ENCODE peak calls at places on chromosome 9, in ten cellular contexts. B is uterus, C is astrocyte, I is tibial artery, Q is AG04450, Z is IMR-90, E is stomach, G is left ventricle myocardium inferior, S is endothelial cell of umbilical vein, O is kidney. L is an unnamed sample.

GRCh38 chr9:85900504-85901201 is 40.3 kb upstream of the NAA35 start:
- DNase-seq in B (no peak), C (peak; percentile 4), I (no peak), Q (peak; percentile 1), Z (peak; percentile 36), E (no peak), G (no peak), S (peak; percentile 54), O (no peak), L (peak; percentile 26)

GRCh38 chr9:133717113-133718031 is 20.8 kb downstream of the SARDH start:
- DNase-seq in B (no peak), C (no peak), I (peak; percentile 59), Q (no peak), Z (no peak), E (no peak), G (no peak), S (no peak), O (peak; percentile 59), L (no peak)

GRCh38 chr9:90900130-90900529 is 98.5 kb downstream of the SYK start:
- DNase-seq in B (no peak), C (no peak), I (no peak), Q (no peak), Z (peak; percentile 18), E (no peak), G (peak; percentile 52), S (no peak), O (no peak), L (no peak)

GRCh38 chr9:87259543-87259942 is 238.1 kb upstream of the DAPK1 start:
- DNase-seq in B (no peak), C (no peak), I (no peak), Q (no peak), Z (no peak), E (no peak), G (no peak), S (no peak), O (no peak), L (no peak)

GRCh38 chr9:35499029-35499700 is 9.3 kb downstream of the RUSC2 start:
- DNase-seq in B (no peak), C (no peak), I (no peak), Q (no peak), Z (no peak), E (no peak), G (no peak), S (peak; percentile 39), O (no peak), L (no peak)

GRCh38 chr9:34572092-34572491 is 17.4 kb downstream of the CNTFR start:
- DNase-seq in B (no peak), C (no peak), I (no peak), Q (no peak), Z (no peak), E (no peak), G (no peak), S (no peak), O (no peak), L (no peak)

GRCh38 chr9:70133253-70134208 is 89.9 kb downstream of the MAMDC2 start:
- DNase-seq in B (no peak), C (peak; percentile 18), I (no peak), Q (no peak), Z (no peak), E (no peak), G (no peak), S (no peak), O (no peak), L (no peak)

GRCh38 chr9:83955985-83956287 is 24.1 kb downstream of the HNRNPK start:
- DNase-seq in B (no peak), C (no peak), I (no peak), Q (no peak), Z (no peak), E (no peak), G (peak; percentile 46), S (no peak), O (no peak), L (no peak)

GRCh38 chr9:126628146-126628545 is 14.4 kb downstream of the LMX1B start:
- DNase-seq in B (no peak), C (no peak), I (no peak), Q (no peak), Z (no peak), E (no peak), G (no peak), S (no peak), O (no peak), L (no peak)

GRCh38 chr9:75358837-75359236 is 270.5 kb downstream of the OSTF1 start:
- DNase-seq in B (no peak), C (no peak), I (no peak), Q (no peak), Z (no peak), E (no peak), G (no peak), S (no peak), O (no peak), L (no peak)

GRCh38 chr9:35806101-35806500 is 6.0 kb downstream of the SPAG8 start:
- DNase-seq in B (no peak), C (no peak), I (no peak), Q (no peak), Z (no peak), E (no peak), G (no peak), S (no peak), O (no peak), L (no peak)

GRCh38 chr9:87109851-87110250 is 162.5 kb upstream of the GAS1 start:
- DNase-seq in B (no peak), C (peak; percentile 28), I (no peak), Q (no peak), Z (peak; percentile 72), E (no peak), G (no peak), S (no peak), O (no peak), L (no peak)

GRCh38 chr9:133708770-133709611 is 29.2 kb downstream of the SARDH start:
- DNase-seq in B (no peak), C (no peak), I (peak; percentile 54), Q (no peak), Z (no peak), E (no peak), G (no peak), S (no peak), O (peak; percentile 65), L (no peak)

GRCh38 chr9:113580041-113580953 is 116.8 kb downstream of the RGS3 start:
- DNase-seq in B (peak; percentile 34), C (no peak), I (peak; percentile 97), Q (no peak), Z (peak; percentile 35), E (peak; percentile 93), G (peak; percentile 80), S (peak; percentile 70), O (peak; percentile 95), L (peak; percentile 86)

GRCh38 chr9:95316794-95317118 is 753 bp downstream of the FANCC start:
- DNase-seq in B (peak; percentile 37), C (peak; percentile 51), I (peak; percentile 70), Q (no peak), Z (peak; percentile 50), E (peak; percentile 66), G (peak; percentile 67), S (peak; percentile 58), O (peak; percentile 87), L (peak; percentile 96)

DNA sequence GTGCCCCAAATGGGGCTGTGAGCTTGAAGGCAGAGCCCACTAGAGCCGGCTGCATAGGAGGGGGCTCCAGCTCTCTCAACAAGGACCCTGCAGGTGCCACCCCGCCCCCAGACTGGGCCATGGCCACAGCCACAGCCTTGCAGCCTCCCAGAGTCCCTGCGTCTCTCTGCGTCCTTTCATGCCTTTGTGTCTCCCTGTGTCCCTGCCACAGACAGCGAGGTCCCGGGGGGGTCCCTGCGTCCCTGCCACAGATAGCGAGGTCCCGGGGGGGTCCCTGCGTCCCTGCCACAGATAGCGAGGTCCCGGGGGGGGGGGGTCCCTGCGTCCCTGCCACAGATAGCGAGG is 6.3 kb downstream of the NOXA1 start:
- DNase-seq in B (no peak), C (no peak), I (no peak), Q (no peak), Z (no peak), E (no peak), G (no peak), S (no peak), O (peak; percentile 68), L (no peak)
- H3K27ac ChIP-seq in B (no peak overlapping the region), C (no peak overlapping the region), I (no peak overlapping the region), Q (no peak overlapping the region), Z (no peak overlapping the region), E (no peak overlapping the region), G (no peak overlapping the region), S (no peak overlapping the region), O (no peak overlapping the region), L (no peak overlapping the region)

GRCh38 chr9:98215821-98216220 is 23.4 kb upstream of the CORO2A start:
- DNase-seq in B (no peak), C (no peak), I (no peak), Q (no peak), Z (no peak), E (no peak), G (no peak), S (peak; percentile 12), O (peak; percentile 43), L (no peak)
- TF ChIP-seq CTCF in B (no peak), C (peak; percentile 26), I (no peak), Q (peak; percentile 48), Z (peak; percentile 32), E (no peak), G (peak; percentile 43), S (peak; percentile 44), O (no peak), L (no peak)

DNA sequence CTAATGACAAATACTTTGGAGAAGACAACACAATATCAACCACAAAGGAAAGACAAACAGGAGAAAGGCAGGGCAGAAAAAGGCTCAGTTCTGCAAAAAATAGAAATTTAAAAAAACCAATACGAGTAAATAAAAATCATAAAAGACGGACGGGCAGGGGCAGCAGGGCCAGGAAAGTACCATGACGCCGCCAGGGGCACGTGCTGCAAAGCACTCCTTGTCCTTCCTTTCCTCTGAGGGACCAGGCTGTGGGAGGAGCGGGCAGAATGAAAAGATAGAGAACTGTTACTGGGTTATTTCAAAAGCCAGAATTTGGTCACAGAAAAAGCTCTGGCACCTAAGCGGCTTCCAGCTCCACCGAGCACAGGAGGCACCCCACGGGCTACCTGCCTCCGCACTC is 53.9 kb downstream of the HABP4 start:
- DNase-seq in B (no peak), C (no peak), I (peak; percentile 28), Q (no peak), Z (no peak), E (no peak), G (no peak), S (no peak), O (no peak), L (no peak)
- H3K27ac ChIP-seq in B (no peak overlapping the region), C (no peak overlapping the region), I (no peak overlapping the region), Q (no peak overlapping the region), Z (no peak overlapping the region), E (no peak overlapping the region), G (no peak overlapping the region), S (no peak overlapping the region), O (no peak overlapping the region), L (no peak overlapping the region)

DNA sequence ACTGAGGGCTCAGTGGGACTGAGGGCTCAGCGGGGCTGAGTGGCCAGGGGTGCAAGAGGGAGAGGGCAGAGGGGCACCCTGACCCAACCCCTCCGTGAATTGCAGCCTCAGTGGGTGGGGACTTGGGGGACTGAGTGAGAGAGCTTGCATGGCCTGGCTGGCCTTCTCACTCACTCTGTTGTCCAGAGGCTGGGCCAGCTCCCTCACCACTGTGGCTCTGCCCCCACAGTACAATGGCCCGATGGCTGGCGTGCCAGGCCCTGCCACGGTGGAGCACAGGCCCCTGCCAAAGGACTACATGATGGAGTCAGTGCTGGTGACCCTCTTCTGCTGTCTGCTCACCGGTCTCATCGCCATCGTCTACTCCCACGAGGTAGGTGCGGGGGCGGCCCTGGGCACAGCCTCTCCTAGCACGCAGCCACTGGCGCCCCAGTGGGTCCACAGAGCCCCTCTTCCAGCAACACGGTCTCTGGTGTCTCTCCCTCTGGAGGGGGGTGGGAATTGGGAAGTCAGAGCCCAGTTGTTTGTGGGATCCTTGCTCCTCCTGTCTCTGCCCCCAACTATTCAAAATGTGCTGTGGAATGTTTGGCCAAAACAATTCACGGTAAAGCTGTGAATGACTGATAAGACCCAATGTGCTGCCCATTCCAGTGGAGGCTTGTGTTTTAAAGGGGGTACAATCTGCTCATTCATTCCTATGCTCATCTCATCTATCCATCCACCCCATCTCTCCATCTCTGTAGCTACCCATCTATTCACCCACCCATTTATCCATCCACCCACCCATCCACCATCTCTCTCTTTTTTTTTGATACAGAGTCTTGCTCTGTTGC is 10.7 kb downstream of the PRRT1B start:
- DNase-seq in B (no peak), C (no peak), I (no peak), Q (no peak), Z (no peak), E (no peak), G (no peak), S (no peak), O (no peak), L (no peak)
- TF ChIP-seq CTCF in B (no peak), C (no peak), I (no peak), Q (no peak), Z (no peak), E (no peak), G (no peak), S (no peak), O (no peak), L (no peak)

L was measured in RWPE1.